ENCODE peak calls at places on chromosomes 3 and 15, in eight cellular contexts. E, B, M, P, L, I, O and X are unnamed samples.

GRCh38 chr3:168117853-168118313 is 22.2 kb upstream of the GOLIM4 start:
- DNase-seq in E (no peak), B (no peak), M (peak; percentile 40), P (no peak), L (no peak), I (peak; percentile 74), O (peak; percentile 62), X (no peak)

GRCh38 chr3:42803800-42804112 is 534 bp downstream of the HIGD1A start:
- DNase-seq in E (peak; percentile 36), B (peak; percentile 30), M (no peak), P (peak; percentile 71), L (peak; percentile 66), I (peak; percentile 38), O (no peak), X (no peak)

GRCh38 chr3:134544306-134544705 is 58.4 kb downstream of the CEP63 start:
- DNase-seq in E (no peak), B (no peak), M (no peak), P (no peak), L (peak; percentile 81), I (peak; percentile 13), O (no peak), X (no peak)

GRCh38 chr3:55708242-55708641 is 221.1 kb upstream of the WNT5A start:
- DNase-seq in E (no peak), B (no peak), M (no peak), P (no peak), L (no peak), I (no peak), O (no peak), X (no peak)

GRCh38 chr15:37229855-37230254 is 129.5 kb upstream of the MEIS2 start:
- DNase-seq in E (no peak), B (no peak), M (no peak), P (no peak), L (no peak), I (no peak), O (no peak), X (no peak)

GRCh38 chr3:141646760-141647561 is 91.1 kb upstream of the RNF7 start:
- DNase-seq in E (peak; percentile 21), B (no peak), M (peak; percentile 62), P (no peak), L (peak; percentile 83), I (peak; percentile 76), O (peak; percentile 86), X (peak; percentile 37)

GRCh38 chr3:18445421-18446066 is 20.4 kb upstream of the SATB1 start:
- DNase-seq in E (no peak), B (peak; percentile 87), M (no peak), P (peak; percentile 73), L (peak; percentile 51), I (no peak), O (no peak), X (no peak)

GRCh38 chr3:50237133-50237651 is 1.2 kb downstream of the GNAI2 start:
- DNase-seq in E (no peak), B (peak; percentile 51), M (peak; percentile 52), P (peak; percentile 71), L (peak; percentile 66), I (no peak), O (peak; percentile 46), X (no peak)

GRCh38 chr15:75229191-75230015 is 27.7 kb downstream of the C15orf39 start:
- DNase-seq in E (no peak), B (no peak), M (peak; percentile 15), P (no peak), L (no peak), I (no peak), O (peak; percentile 10), X (no peak)

GRCh38 chr3:38925351-38925750 is 109.3 kb upstream of the SCN10A start:
- DNase-seq in E (no peak), B (no peak), M (no peak), P (no peak), L (no peak), I (no peak), O (no peak), X (no peak)

GRCh38 chr15:29037997-29038700 is 152.4 kb downstream of the APBA2 start:
- DNase-seq in E (no peak), B (no peak), M (no peak), P (no peak), L (no peak), I (no peak), O (no peak), X (no peak)

GRCh38 chr3:141955163-141955562 is 78.7 kb downstream of the ATP1B3 start:
- DNase-seq in E (peak; percentile 52), B (no peak), M (peak; percentile 29), P (no peak), L (no peak), I (peak; percentile 50), O (peak; percentile 21), X (no peak)

GRCh38 chr3:33665294-33665693 is 52.8 kb downstream of the CLASP2 start:
- DNase-seq in E (no peak), B (no peak), M (peak; percentile 52), P (no peak), L (peak; percentile 27), I (peak; percentile 52), O (peak; percentile 23), X (no peak)

GRCh38 chr15:96334705-96335428 is 4.4 kb downstream of the NR2F2 start:
- DNase-seq in E (no peak), B (no peak), M (peak; percentile 40), P (no peak), L (no peak), I (no peak), O (peak; percentile 29), X (peak; percentile 29)

GRCh38 chr15:95148183-95148582 is 916.8 kb downstream of the MCTP2 start:
- DNase-seq in E (no peak), B (no peak), M (no peak), P (no peak), L (no peak), I (no peak), O (no peak), X (no peak)

GRCh38 chr3:124372784-124373183 is 357.5 kb upstream of the UMPS start:
- DNase-seq in E (no peak), B (no peak), M (no peak), P (no peak), L (no peak), I (no peak), O (no peak), X (no peak)

GRCh38 chr15:25556136-25556535 is 117.3 kb upstream of the UBE3A start:
- DNase-seq in E (no peak), B (no peak), M (no peak), P (no peak), L (no peak), I (no peak), O (no peak), X (no peak)

GRCh38 chr15:73632670-73633058 is 525 bp downstream of the NPTN start:
- DNase-seq in E (peak; percentile 27), B (no peak), M (no peak), P (peak; percentile 75), L (peak; percentile 24), I (no peak), O (no peak), X (no peak)

GRCh38 chr3:183411216-183411922 is 17.1 kb downstream of the MCF2L2 start:
- DNase-seq in E (no peak), B (no peak), M (no peak), P (no peak), L (no peak), I (no peak), O (no peak), X (no peak)

GRCh38 chr3:129723558-129724324 is 117.3 kb upstream of the PLXND1 start:
- DNase-seq in E (no peak), B (no peak), M (peak; percentile 94), P (no peak), L (no peak), I (peak; percentile 94), O (peak; percentile 95), X (peak; percentile 44)

GRCh38 chr15:65824031-65824743 is 32.1 kb upstream of the DENND4A start:
- DNase-seq in E (peak; percentile 39), B (peak; percentile 16), M (peak; percentile 71), P (no peak), L (peak; percentile 50), I (peak; percentile 74), O (peak; percentile 86), X (peak; percentile 70)

GRCh38 chr3:11696054-11696453 is 52.3 kb upstream of the VGLL4 start:
- DNase-seq in E (no peak), B (no peak), M (no peak), P (no peak), L (no peak), I (no peak), O (no peak), X (no peak)

GRCh38 chr3:71388535-71389120 is 194.9 kb downstream of the FOXP1 start:
- DNase-seq in E (no peak), B (no peak), M (no peak), P (no peak), L (no peak), I (no peak), O (no peak), X (no peak)

GRCh38 chr3:72487078-72487765 is 361.0 kb downstream of the SHQ1 start:
- DNase-seq in E (no peak), B (no peak), M (peak; percentile 82), P (peak; percentile 73), L (peak; percentile 61), I (peak; percentile 81), O (peak; percentile 86), X (no peak)

GRCh38 chr3:99637381-99638111 is 848 bp upstream of the COL8A1 start:
- DNase-seq in E (peak; percentile 24), B (no peak), M (peak; percentile 83), P (no peak), L (no peak), I (peak; percentile 88), O (peak; percentile 89), X (no peak)

GRCh38 chr15:52018244-52018643 is 775 bp upstream of the MAPK6 start:
- DNase-seq in E (no peak), B (no peak), M (peak; percentile 47), P (no peak), L (no peak), I (peak; percentile 84), O (peak; percentile 80), X (no peak)

GRCh38 chr15:75008249-75009017 is 13.1 kb downstream of the SCAMP5 start:
- DNase-seq in E (no peak), B (no peak), M (no peak), P (no peak), L (peak; percentile 69), I (no peak), O (no peak), X (no peak)

GRCh38 chr3:131217296-131217741 is 164.3 kb upstream of the NUDT16 start:
- DNase-seq in E (no peak), B (no peak), M (peak; percentile 44), P (no peak), L (no peak), I (peak; percentile 45), O (peak; percentile 75), X (no peak)

GRCh38 chr3:146540978-146541377 is 3.4 kb downstream of the PLSCR1 start:
- DNase-seq in E (no peak), B (no peak), M (no peak), P (no peak), L (no peak), I (no peak), O (no peak), X (no peak)

GRCh38 chr3:16897254-16897926 is 12.6 kb downstream of the PLCL2 start:
- DNase-seq in E (no peak), B (peak; percentile 54), M (peak; percentile 76), P (peak; percentile 84), L (no peak), I (peak; percentile 27), O (peak; percentile 38), X (peak; percentile 48)

GRCh38 chr15:101071651-101072050 is 152.5 kb downstream of the LRRK1 start:
- DNase-seq in E (no peak), B (no peak), M (no peak), P (no peak), L (no peak), I (no peak), O (no peak), X (no peak)

GRCh38 chr3:29064085-29064484 is 216.8 kb upstream of the RBMS3 start:
- DNase-seq in E (no peak), B (no peak), M (peak; percentile 31), P (no peak), L (no peak), I (peak; percentile 81), O (peak; percentile 55), X (no peak)

GRCh38 chr3:106332884-106333283 is 464.1 kb upstream of the CBLB start:
- DNase-seq in E (no peak), B (no peak), M (peak; percentile 30), P (no peak), L (no peak), I (peak; percentile 34), O (no peak), X (no peak)

GRCh38 chr15:77819841-77820728 is 187.4 kb upstream of the LINGO1 start:
- DNase-seq in E (no peak), B (no peak), M (peak; percentile 6), P (no peak), L (peak; percentile 35), I (peak; percentile 19), O (no peak), X (peak; percentile 56)